ENCODE peak calls at places on chromosomes 12 and 14, in five cellular contexts. I is fibroblast of the aortic adventitia, E is IMR-90, D is astrocyte of the spinal cord, R is MM.1S. C is an unnamed sample.

GRCh38 chr14:58427289-58428010 is at the start of the genes KIAA0586 and TIMM9:
- DNase-seq in I (peak), E (peak), D (peak), R (peak), C (peak)

GRCh38 chr12:51460519-51460918 is 35.9 kb downstream of the SLC4A8 start:
- DNase-seq in I (no peak), E (peak), D (peak), R (no peak), C (no peak)

GRCh38 chr12:44961887-44962286 is 85.8 kb upstream of the NELL2 start:
- DNase-seq in I (no peak), E (no peak), D (no peak), R (no peak), C (no peak)

GRCh38 chr14:105193916-105194782 is 13.0 kb upstream of the NUDT14 start:
- DNase-seq in I (no peak), E (peak), D (no peak), R (no peak), C (no peak)

GRCh38 chr12:52903285-52903854 is 1.5 kb downstream of the KRT8 start:
- DNase-seq in I (peak), E (peak), D (peak), R (no peak), C (no peak)

GRCh38 chr12:111435661-111436201 is 30.0 kb downstream of the SH2B3 start:
- DNase-seq in I (no peak), E (no peak), D (no peak), R (no peak), C (no peak)

GRCh38 chr14:61752626-61753025 is 9.6 kb upstream of the SNAPC1 start:
- DNase-seq in I (peak), E (peak), D (peak), R (no peak), C (no peak)

GRCh38 chr14:69079188-69079742 is 73.7 kb downstream of the DCAF5 start:
- DNase-seq in I (peak), E (peak), D (peak), R (no peak), C (no peak)

GRCh38 chr12:30996255-30996654 is 69.7 kb downstream of the TSPAN11 start:
- DNase-seq in I (peak), E (peak), D (peak), R (no peak), C (no peak)

GRCh38 chr14:24677956-24678355 is 44.0 kb upstream of the GZMB start:
- DNase-seq in I (no peak), E (no peak), D (no peak), R (no peak), C (no peak)

GRCh38 chr12:152440-152839 is 61.5 kb downstream of the SLC6A12 start:
- DNase-seq in I (peak), E (peak), D (no peak), R (no peak), C (no peak)

GRCh38 chr14:22837059-22837749 is 819 bp downstream of the MMP14 start:
- DNase-seq in I (peak), E (peak), D (peak), R (no peak), C (no peak)

GRCh38 chr12:92134638-92135274 is 10.9 kb downstream of the BTG1 start:
- DNase-seq in I (peak), E (peak), D (peak), R (peak), C (no peak)

GRCh38 chr12:24840046-24840800 is 108.7 kb downstream of the BCAT1 start:
- DNase-seq in I (no peak), E (peak), D (peak), R (no peak), C (no peak)

GRCh38 chr14:77882098-77882497 is 82.2 kb downstream of the ADCK1 start:
- DNase-seq in I (no peak), E (no peak), D (no peak), R (no peak), C (no peak)
- H3K4me3 ChIP-seq in I (no peak), E (no peak), D (no peak), R (no peak), C (no peak)

GRCh38 chr12:49283541-49284429 is 11.2 kb upstream of the PRPH start:
- DNase-seq in I (no peak), E (no peak), D (no peak), R (no peak), C (no peak)
- TF ChIP-seq CTCF in I (peak), E (peak), D (peak), R (no peak), C (no peak)

GRCh38 chr14:38074091-38074490 is 133.6 kb upstream of the SSTR1 start:
- DNase-seq in I (no peak), E (no peak), D (no peak), R (no peak), C (no peak)

GRCh38 chr14:38073641-38074040 is 134.1 kb upstream of the SSTR1 start:
- DNase-seq in I (no peak), E (no peak), D (no peak), R (peak), C (no peak)

GRCh38 chr14:38078393-38078792 is 129.3 kb upstream of the SSTR1 start:
- DNase-seq in I (no peak), E (no peak), D (no peak), R (peak), C (no peak)

GRCh38 chr14:38079268-38079667 is 128.4 kb upstream of the SSTR1 start:
- DNase-seq in I (no peak), E (peak), D (no peak), R (no peak), C (no peak)

DNA sequence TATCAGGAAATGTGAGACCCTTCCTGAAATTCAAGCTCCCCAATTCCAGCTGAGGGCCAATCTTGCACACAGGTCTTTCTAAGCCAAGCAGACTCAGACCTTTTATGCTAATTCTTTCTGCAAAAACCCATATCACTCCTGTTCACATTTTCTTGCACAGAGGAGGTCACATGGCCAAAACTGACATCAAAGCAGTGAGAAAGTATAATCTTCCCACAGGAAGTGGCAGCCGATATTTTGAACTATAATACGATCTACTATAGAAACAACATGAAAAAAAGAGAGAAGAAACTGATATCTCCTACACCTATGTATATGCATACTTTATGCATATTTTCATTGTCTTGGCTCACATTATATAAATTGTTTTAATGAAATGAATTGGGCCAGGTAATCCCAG is 132.9 kb upstream of the SSTR1 start:
- DNase-seq in I (no peak), E (no peak), D (no peak), R (no peak), C (no peak)
- H3K4me3 ChIP-seq in I (no peak), E (no peak), D (no peak), R (no peak), C (no peak)

GRCh38 chr12:104636496-104636895 is 179.7 kb downstream of the CHST11 start:
- DNase-seq in I (no peak), E (no peak), D (no peak), R (no peak), C (no peak)

GRCh38 chr12:104638760-104639319 is 182.1 kb downstream of the CHST11 start:
- DNase-seq in I (no peak), E (no peak), D (no peak), R (no peak), C (no peak)

GRCh38 chr12:104635944-104636343 is 179.2 kb downstream of the CHST11 start:
- DNase-seq in I (no peak), E (no peak), D (no peak), R (no peak), C (no peak)

GRCh38 chr12:104638218-104638617 is 181.5 kb downstream of the CHST11 start:
- DNase-seq in I (no peak), E (no peak), D (no peak), R (no peak), C (no peak)

DNA sequence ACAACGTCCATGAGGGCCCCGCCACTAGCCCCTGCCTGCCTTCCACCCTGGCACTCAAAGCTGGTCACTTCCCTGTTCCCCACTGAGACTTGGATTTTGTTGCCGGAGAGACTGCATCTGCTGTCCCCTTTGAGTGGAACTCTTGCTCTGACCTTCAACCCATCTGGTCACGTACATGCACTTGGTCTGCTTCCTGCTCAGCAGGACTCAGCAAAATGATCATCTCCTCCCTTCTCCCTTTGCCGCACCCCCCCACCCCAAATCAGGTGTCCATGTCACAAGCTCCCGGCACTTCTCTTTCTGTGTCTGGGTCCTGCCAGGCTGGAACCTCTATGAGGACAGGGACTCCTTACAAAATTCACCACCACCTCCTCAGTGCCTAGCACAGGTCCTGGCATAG is 180.9 kb downstream of the CHST11 start:
- DNase-seq in I (no peak), E (no peak), D (no peak), R (no peak), C (no peak)
- TF ChIP-seq CTCF in I (no peak), E (no peak), D (no peak), R (no peak), C (no peak)

DNA sequence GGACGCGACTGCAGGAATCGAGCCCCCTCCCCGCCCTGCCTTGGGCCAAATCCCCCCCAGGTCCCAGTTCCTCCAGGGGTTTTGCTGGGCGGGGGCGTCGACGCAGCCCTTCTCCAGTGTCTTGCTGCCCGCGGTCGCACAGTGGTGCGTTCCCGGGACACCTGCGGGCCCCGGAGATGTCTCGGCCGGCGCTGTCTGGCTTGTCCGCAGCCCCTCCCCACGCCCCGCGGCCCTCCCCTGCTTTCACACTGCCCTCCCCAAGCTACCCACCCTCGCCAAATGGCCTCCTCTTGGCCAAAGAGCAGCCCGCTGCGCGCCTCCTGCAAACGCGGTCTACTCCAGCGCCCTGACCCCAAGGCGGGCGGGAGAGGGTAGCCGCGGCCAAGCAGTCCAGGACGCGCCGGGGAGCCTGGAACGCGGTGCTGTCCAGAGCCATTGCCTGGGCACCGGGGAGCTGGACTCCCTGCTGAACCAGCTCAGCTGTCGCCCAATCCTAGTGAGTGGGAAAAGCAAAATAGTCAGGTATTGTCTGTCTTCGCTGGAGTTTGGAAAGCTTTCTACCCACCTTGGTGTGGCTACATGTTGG is 122.0 kb downstream of the AACS start:
- DNase-seq in I (peak), E (no peak), D (no peak), R (no peak), C (no peak)
- H3K4me3 ChIP-seq in I (peak), E (no peak), D (peak), R (no peak), C (no peak)

GRCh38 chr14:89388853-89389252 is 28.2 kb downstream of the FOXN3 start:
- DNase-seq in I (peak), E (peak), D (peak), R (no peak), C (no peak)
- TF ChIP-seq CTCF in I (peak), E (peak), D (peak), R (no peak), C (no peak)

GRCh38 chr12:47829584-47829983 is 9.9 kb upstream of the HDAC7 start:
- DNase-seq in I (no peak), E (no peak), D (no peak), R (no peak), C (no peak)
- H3K4me3 ChIP-seq in I (no peak), E (no peak), D (no peak), R (no peak), C (no peak)

GRCh38 chr12:101792046-101792931 is 38.5 kb downstream of the GNPTAB start:
- DNase-seq in I (peak), E (no peak), D (no peak), R (no peak), C (no peak)
- TF ChIP-seq CTCF in I (peak), E (peak), D (peak), R (peak), C (no peak)

C was measured in GM12864.